ENCODE peak calls at places on chromosome 22, in seven cellular contexts. One of them, this sample, is unnamed.

GRCh38 chr22:27875951-27876350 is 43.1 kb downstream of the PITPNB start:
- DNase-seq in T follicular helper cell: no peak
- DNase-seq in transverse colon: no peak
- DNase-seq in C1 segment of cervical spinal cord: no peak
- DNase-seq in small intestine: no peak
- DNase-seq in AG08395: no peak
- DNase-seq in upper lobe of right lung: no peak
- DNase-seq in this sample: no peak

GRCh38 chr22:28015676-28016601 is 96.9 kb upstream of the PITPNB start:
- DNase-seq in transverse colon: peak
- DNase-seq in small intestine: no peak
- DNase-seq in upper lobe of right lung: peak
- DNase-seq in AG08395: peak
- DNase-seq in C1 segment of cervical spinal cord: no peak
- DNase-seq in T follicular helper cell: no peak
- DNase-seq in this sample: no peak

GRCh38 chr22:27032121-27032761 is 374.9 kb downstream of the MIAT start:
- DNase-seq in upper lobe of right lung: no peak
- DNase-seq in transverse colon: no peak
- DNase-seq in T follicular helper cell: no peak
- DNase-seq in C1 segment of cervical spinal cord: peak
- DNase-seq in small intestine: no peak
- DNase-seq in AG08395: peak
- DNase-seq in this sample: no peak

GRCh38 chr22:45072322-45072903 is 62.6 kb upstream of the PHF21B start:
- DNase-seq in AG08395: peak
- DNase-seq in upper lobe of right lung: no peak
- DNase-seq in transverse colon: no peak
- DNase-seq in T follicular helper cell: no peak
- DNase-seq in C1 segment of cervical spinal cord: no peak
- DNase-seq in small intestine: no peak
- DNase-seq in this sample: no peak

GRCh38 chr22:32378703-32379272 is 21.1 kb downstream of the RFPL3 start:
- DNase-seq in upper lobe of right lung: no peak
- DNase-seq in T follicular helper cell: no peak
- DNase-seq in C1 segment of cervical spinal cord: peak
- DNase-seq in AG08395: peak
- DNase-seq in transverse colon: peak
- DNase-seq in small intestine: peak
- DNase-seq in this sample: no peak

GRCh38 chr22:37904572-37905533 is 1.2 kb upstream of the MICALL1 start:
- DNase-seq in small intestine: no peak
- DNase-seq in AG08395: peak
- DNase-seq in transverse colon: peak
- DNase-seq in upper lobe of right lung: no peak
- DNase-seq in T follicular helper cell: no peak
- DNase-seq in C1 segment of cervical spinal cord: peak
- DNase-seq in this sample: no peak

GRCh38 chr22:43543522-43544281 is 131.9 kb downstream of the MPPED1 start:
- DNase-seq in T follicular helper cell: no peak
- DNase-seq in AG08395: no peak
- DNase-seq in C1 segment of cervical spinal cord: no peak
- DNase-seq in upper lobe of right lung: no peak
- DNase-seq in small intestine: no peak
- DNase-seq in transverse colon: no peak
- DNase-seq in this sample: no peak

GRCh38 chr22:48393041-48393370 is 1434.7 kb downstream of the BRD1 start:
- DNase-seq in T follicular helper cell: no peak
- DNase-seq in upper lobe of right lung: no peak
- DNase-seq in AG08395: no peak
- DNase-seq in small intestine: no peak
- DNase-seq in transverse colon: no peak
- DNase-seq in C1 segment of cervical spinal cord: no peak
- DNase-seq in this sample: no peak

GRCh38 chr22:40157546-40157945 is 20.2 kb upstream of the TNRC6B start:
- DNase-seq in AG08395: no peak
- DNase-seq in T follicular helper cell: no peak
- DNase-seq in small intestine: peak
- DNase-seq in C1 segment of cervical spinal cord: no peak
- DNase-seq in upper lobe of right lung: no peak
- DNase-seq in transverse colon: peak
- DNase-seq in this sample: no peak

GRCh38 chr22:16828876-16829275 is 3.7 kb upstream of the XKR3 start:
- DNase-seq in upper lobe of right lung: no peak
- DNase-seq in C1 segment of cervical spinal cord: no peak
- DNase-seq in transverse colon: no peak
- DNase-seq in AG08395: no peak
- DNase-seq in T follicular helper cell: no peak
- DNase-seq in small intestine: no peak
- DNase-seq in this sample: no peak

GRCh38 chr22:39309364-39309861 is 10.0 kb downstream of the RPL3 start:
- DNase-seq in small intestine: no peak
- DNase-seq in upper lobe of right lung: no peak
- DNase-seq in C1 segment of cervical spinal cord: no peak
- DNase-seq in transverse colon: no peak
- DNase-seq in T follicular helper cell: no peak
- DNase-seq in AG08395: peak
- DNase-seq in this sample: no peak

GRCh38 chr22:48316245-48316875 is 1511.3 kb downstream of the BRD1 start:
- DNase-seq in transverse colon: no peak
- DNase-seq in upper lobe of right lung: no peak
- DNase-seq in small intestine: no peak
- DNase-seq in T follicular helper cell: no peak
- DNase-seq in AG08395: no peak
- DNase-seq in C1 segment of cervical spinal cord: no peak
- DNase-seq in this sample: no peak

GRCh38 chr22:50084570-50084969 is 656 bp downstream of the MLC1 start:
- DNase-seq in upper lobe of right lung: no peak
- DNase-seq in small intestine: no peak
- DNase-seq in C1 segment of cervical spinal cord: no peak
- DNase-seq in transverse colon: no peak
- DNase-seq in AG08395: no peak
- DNase-seq in T follicular helper cell: no peak
- DNase-seq in this sample: no peak

GRCh38 chr22:30875481-30876215 is 92.9 kb downstream of the MORC2 start:
- DNase-seq in T follicular helper cell: no peak
- DNase-seq in upper lobe of right lung: peak
- DNase-seq in C1 segment of cervical spinal cord: peak
- DNase-seq in small intestine: no peak
- DNase-seq in AG08395: no peak
- DNase-seq in transverse colon: no peak
- DNase-seq in this sample: no peak

GRCh38 chr22:31300896-31301295 is 8.6 kb upstream of the PIK3IP1 start:
- DNase-seq in small intestine: peak
- DNase-seq in T follicular helper cell: no peak
- DNase-seq in upper lobe of right lung: no peak
- DNase-seq in AG08395: no peak
- DNase-seq in transverse colon: no peak
- DNase-seq in C1 segment of cervical spinal cord: no peak
- DNase-seq in this sample: no peak

GRCh38 chr22:27381552-27381951 is 420.0 kb downstream of the MN1 start:
- DNase-seq in small intestine: no peak
- DNase-seq in T follicular helper cell: no peak
- DNase-seq in C1 segment of cervical spinal cord: no peak
- DNase-seq in upper lobe of right lung: no peak
- DNase-seq in AG08395: no peak
- DNase-seq in transverse colon: no peak
- DNase-seq in this sample: no peak

GRCh38 chr22:29344137-29344536 is 28.6 kb upstream of the RASL10A start:
- DNase-seq in T follicular helper cell: no peak
- DNase-seq in C1 segment of cervical spinal cord: no peak
- DNase-seq in transverse colon: peak
- DNase-seq in upper lobe of right lung: peak
- DNase-seq in small intestine: no peak
- DNase-seq in AG08395: peak
- DNase-seq in this sample: no peak

GRCh38 chr22:23393721-23394320 is 186.3 kb downstream of the IGLL1 start:
- DNase-seq in T follicular helper cell: no peak
- DNase-seq in AG08395: no peak
- DNase-seq in small intestine: no peak
- DNase-seq in upper lobe of right lung: peak
- DNase-seq in transverse colon: no peak
- DNase-seq in C1 segment of cervical spinal cord: no peak
- DNase-seq in this sample: no peak

GRCh38 chr22:40413873-40414272 is 43.5 kb downstream of the SGSM3 start:
- DNase-seq in C1 segment of cervical spinal cord: no peak
- DNase-seq in AG08395: no peak
- DNase-seq in T follicular helper cell: no peak
- DNase-seq in transverse colon: no peak
- DNase-seq in upper lobe of right lung: no peak
- DNase-seq in small intestine: no peak
- DNase-seq in this sample: no peak

GRCh38 chr22:27988704-27989103 is 69.6 kb upstream of the PITPNB start:
- DNase-seq in transverse colon: no peak
- DNase-seq in C1 segment of cervical spinal cord: no peak
- DNase-seq in AG08395: no peak
- DNase-seq in small intestine: no peak
- DNase-seq in T follicular helper cell: no peak
- DNase-seq in upper lobe of right lung: no peak
- DNase-seq in this sample: no peak

This sample was measured in effector CD8-positive, alpha-beta T cell.